ENCODE peak calls at places on chromosomes 3 and 15, in nine cellular contexts. E is CD4-positive, alpha-beta T cell; I is bronchial epithelial cell; B is right lobe of liver; K is uterus; C is coronary artery; M is cardiac fibroblast; U is lower leg skin; P is Calu3. L is an unnamed sample.

GRCh38 chr15:90099072-90099867 is 3.0 kb downstream of the IDH2 start:
- DNase-seq in E (no peak), I (no peak), B (no peak), K (no peak), C (no peak), M (no peak), U (no peak), P (no peak), L (no peak)

GRCh38 chr15:41882689-41883483 is 11.0 kb downstream of the SPTBN5 start:
- DNase-seq in E (no peak), I (peak), B (peak), K (no peak), C (no peak), M (no peak), U (no peak), P (no peak), L (no peak)

GRCh38 chr15:90559119-90559518 is 29.4 kb downstream of the CRTC3 start:
- DNase-seq in E (no peak), I (no peak), B (no peak), K (no peak), C (no peak), M (no peak), U (no peak), P (no peak), L (no peak)

GRCh38 chr3:144053121-144053520 is 81.5 kb downstream of the DIPK2A start:
- DNase-seq in E (no peak), I (peak), B (no peak), K (no peak), C (no peak), M (peak), U (no peak), P (no peak), L (no peak)

GRCh38 chr15:65580287-65580686 is 30.6 kb downstream of the INTS14 start:
- DNase-seq in E (no peak), I (peak), B (no peak), K (no peak), C (no peak), M (peak), U (no peak), P (no peak), L (peak)

GRCh38 chr3:12722205-12722604 is 36.9 kb downstream of the TMEM40 start:
- DNase-seq in E (no peak), I (no peak), B (no peak), K (no peak), C (no peak), M (no peak), U (no peak), P (no peak), L (no peak)

GRCh38 chr15:96086164-96086563 is 244.3 kb upstream of the NR2F2 start:
- DNase-seq in E (no peak), I (no peak), B (no peak), K (no peak), C (no peak), M (no peak), U (no peak), P (no peak), L (no peak)

GRCh38 chr3:70308760-70309159 is 3.7 kb downstream of the MDFIC2 start:
- DNase-seq in E (no peak), I (peak), B (no peak), K (no peak), C (no peak), M (peak), U (no peak), P (no peak), L (no peak)

GRCh38 chr3:146966124-146966523 is 361.0 kb upstream of the PLSCR5 start:
- DNase-seq in E (no peak), I (no peak), B (no peak), K (no peak), C (no peak), M (no peak), U (no peak), P (no peak), L (no peak)

GRCh38 chr15:46848704-46849103 is 868.6 kb upstream of the SEMA6D start:
- DNase-seq in E (no peak), I (peak), B (no peak), K (no peak), C (no peak), M (peak), U (no peak), P (no peak), L (no peak)

GRCh38 chr15:81293728-81294500 is 30.0 kb downstream of the STARD5 start:
- DNase-seq in E (peak), I (no peak), B (no peak), K (no peak), C (no peak), M (no peak), U (no peak), P (no peak), L (no peak)

GRCh38 chr3:120568624-120569023 is 27.5 kb upstream of the NDUFB4 start:
- DNase-seq in E (no peak), I (peak), B (no peak), K (no peak), C (no peak), M (peak), U (no peak), P (no peak), L (no peak)

GRCh38 chr3:134650431-134651346 is at the start of gene KY:
- DNase-seq in E (no peak), I (peak), B (no peak), K (peak), C (no peak), M (peak), U (peak), P (peak), L (peak)

GRCh38 chr15:48121849-48122248 is 1.1 kb downstream of the SLC24A5 start:
- DNase-seq in E (no peak), I (no peak), B (no peak), K (no peak), C (no peak), M (no peak), U (no peak), P (no peak), L (no peak)

GRCh38 chr15:33907326-33907725 is 61.0 kb upstream of the CHRM5 start:
- DNase-seq in E (no peak), I (no peak), B (no peak), K (no peak), C (no peak), M (peak), U (no peak), P (no peak), L (no peak)

GRCh38 chr3:49568965-49569364 is 14.7 kb downstream of the BSN start:
- DNase-seq in E (no peak), I (no peak), B (no peak), K (no peak), C (no peak), M (no peak), U (no peak), P (no peak), L (no peak)

GRCh38 chr3:172659246-172660002 is 51.4 kb downstream of the NCEH1 start:
- DNase-seq in E (no peak), I (no peak), B (no peak), K (no peak), C (no peak), M (no peak), U (no peak), P (peak), L (no peak)

GRCh38 chr3:160124224-160124623 is 101.0 kb upstream of the C3orf80 start:
- DNase-seq in E (no peak), I (no peak), B (no peak), K (no peak), C (no peak), M (no peak), U (no peak), P (no peak), L (no peak)

GRCh38 chr3:184563941-184564684 is 2.5 kb downstream of the EPHB3 start:
- DNase-seq in E (no peak), I (no peak), B (no peak), K (no peak), C (no peak), M (no peak), U (no peak), P (no peak), L (no peak)

GRCh38 chr3:133474251-133474801 is 74.5 kb downstream of the BFSP2 start:
- DNase-seq in E (no peak), I (no peak), B (no peak), K (peak), C (no peak), M (peak), U (peak), P (no peak), L (no peak)

GRCh38 chr3:171774516-171774915 is 35.8 kb downstream of the PLD1 start:
- DNase-seq in E (no peak), I (no peak), B (no peak), K (no peak), C (no peak), M (no peak), U (no peak), P (no peak), L (no peak)

GRCh38 chr15:75625542-75626347 is at the start of gene SNUPN:
- DNase-seq in E (peak), I (peak), B (peak), K (peak), C (peak), M (peak), U (peak), P (peak), L (peak)

GRCh38 chr3:156685198-156685597 is 10.8 kb downstream of the TIPARP start:
- DNase-seq in E (no peak), I (peak), B (no peak), K (no peak), C (no peak), M (peak), U (no peak), P (no peak), L (no peak)

GRCh38 chr3:125280966-125281365 is 68.4 kb upstream of the SLC12A8 start:
- DNase-seq in E (no peak), I (peak), B (no peak), K (no peak), C (no peak), M (peak), U (no peak), P (peak), L (no peak)

GRCh38 chr3:72065872-72066641 is 281.1 kb upstream of the PROK2 start:
- DNase-seq in E (no peak), I (no peak), B (no peak), K (no peak), C (no peak), M (no peak), U (no peak), P (no peak), L (no peak)

GRCh38 chr3:72069543-72069942 is 284.6 kb upstream of the PROK2 start:
- DNase-seq in E (no peak), I (no peak), B (no peak), K (no peak), C (no peak), M (no peak), U (no peak), P (no peak), L (no peak)

GRCh38 chr3:72068621-72069020 is 283.7 kb upstream of the PROK2 start:
- DNase-seq in E (no peak), I (no peak), B (no peak), K (no peak), C (no peak), M (peak), U (no peak), P (no peak), L (no peak)

GRCh38 chr3:72071624-72072023 is 286.7 kb upstream of the PROK2 start:
- DNase-seq in E (no peak), I (no peak), B (no peak), K (no peak), C (no peak), M (no peak), U (no peak), P (no peak), L (no peak)

GRCh38 chr3:72070005-72070404 is 285.1 kb upstream of the PROK2 start:
- DNase-seq in E (no peak), I (no peak), B (no peak), K (no peak), C (no peak), M (no peak), U (no peak), P (no peak), L (no peak)
- TF ChIP-seq CTCF in E (no peak), I (no peak), B (no peak), K (no peak), C (no peak), M (no peak), U (no peak), P (no peak), L (no peak)

GRCh38 chr3:41095702-41096101 is 103.6 kb upstream of the CTNNB1 start:
- DNase-seq in E (no peak), I (no peak), B (no peak), K (no peak), C (no peak), M (peak), U (no peak), P (no peak), L (no peak)
- TF ChIP-seq CTCF in E (no peak), I (no peak), B (no peak), K (no peak), C (no peak), M (no peak), U (no peak), P (no peak), L (no peak)

GRCh38 chr3:182621435-182622240 is 171.7 kb upstream of the ATP11B start:
- DNase-seq in E (no peak), I (no peak), B (no peak), K (no peak), C (no peak), M (no peak), U (no peak), P (peak), L (no peak)
- TF ChIP-seq CTCF in E (no peak), I (peak), B (peak), K (no peak), C (no peak), M (no peak), U (no peak), P (peak), L (peak)

DNA sequence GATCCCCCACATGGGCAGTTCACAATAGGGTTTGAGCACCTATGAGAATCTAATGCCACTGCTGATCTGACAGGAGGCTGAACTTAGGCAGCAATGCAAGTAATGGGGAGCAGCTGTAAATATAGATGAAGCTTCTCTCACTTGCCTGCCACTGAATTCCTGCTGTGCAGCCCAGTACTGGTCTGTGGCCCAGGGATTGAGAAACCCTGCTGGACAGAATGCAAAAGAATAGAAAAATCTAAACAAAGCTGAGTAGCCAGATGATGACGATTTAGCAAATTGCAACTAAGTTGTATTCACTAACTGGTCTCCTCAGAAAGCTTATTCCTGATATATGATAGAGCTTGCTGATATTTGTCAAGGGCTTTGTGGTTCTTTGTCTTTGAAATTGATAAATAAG is 34.3 kb upstream of the APH1B start:
- DNase-seq in E (no peak), I (no peak), B (no peak), K (peak), C (no peak), M (peak), U (no peak), P (no peak), L (no peak)
- TF ChIP-seq CTCF in E (no peak), I (no peak), B (no peak), K (no peak), C (no peak), M (no peak), U (no peak), P (no peak), L (no peak)

DNA sequence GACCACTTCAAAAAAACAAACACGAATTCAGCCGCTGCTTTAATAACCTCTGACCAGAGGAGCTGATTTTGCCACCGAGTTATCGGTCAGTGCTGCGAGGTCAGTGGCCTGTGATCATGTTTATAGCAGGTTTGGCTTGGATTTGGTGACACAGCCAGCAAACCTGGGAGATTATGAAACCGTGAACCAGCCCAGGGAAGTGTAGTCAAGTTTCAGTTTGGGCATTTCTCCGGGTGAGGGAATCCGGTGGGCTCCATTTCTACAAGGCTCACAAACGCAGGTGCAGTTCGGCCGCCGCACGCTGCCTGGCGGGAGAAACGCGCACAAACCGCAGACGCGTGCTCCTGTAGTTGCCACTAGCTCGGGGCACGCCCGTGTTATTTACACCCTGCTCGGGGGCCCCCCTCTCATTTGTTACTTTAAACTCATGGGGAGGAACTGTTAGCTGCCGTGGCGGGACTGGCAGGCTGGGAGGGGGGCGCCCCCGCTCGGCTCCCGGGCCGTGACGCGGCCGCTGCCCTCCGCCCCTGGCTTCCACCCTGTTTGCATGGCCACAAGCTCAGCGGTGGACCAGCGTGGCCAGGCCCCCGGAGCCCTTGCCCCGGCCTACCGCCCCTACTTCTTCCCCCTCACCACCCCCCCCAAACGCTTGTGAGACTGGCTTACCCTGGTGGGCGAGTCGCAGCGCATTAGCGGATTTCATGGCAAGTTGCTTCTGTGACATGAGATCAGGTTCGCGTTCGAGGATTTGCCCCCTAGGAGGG is 13.6 kb upstream of the ONECUT1 start:
- DNase-seq in E (no peak), I (no peak), B (peak), K (no peak), C (no peak), M (no peak), U (no peak), P (no peak), L (no peak)
- TF ChIP-seq CTCF in E (no peak), I (no peak), B (no peak), K (no peak), C (no peak), M (no peak), U (no peak), P (no peak), L (no peak)

L was measured in D721Med.